ENCODE peak calls at places on chromosomes 12 and 14, in four cellular contexts. T, P, N and B are unnamed samples.

GRCh38 chr12:1357171-1357570 is 237.2 kb downstream of the FBXL14 start:
- DNase-seq in N (no peak), P (no peak), T (no peak), B (peak; percentile 37)

GRCh38 chr14:61744239-61744638 is 18.0 kb upstream of the SNAPC1 start:
- DNase-seq in T (no peak), N (no peak), P (no peak), B (no peak)

GRCh38 chr12:80176706-80177105 is 77.4 kb downstream of the OTOGL start:
- DNase-seq in P (no peak), N (no peak), T (no peak), B (no peak)

GRCh38 chr12:112584266-112584722 is 165.5 kb downstream of the PTPN11 start:
- DNase-seq in T (no peak), N (peak; percentile 69), P (no peak), B (no peak)

GRCh38 chr12:20212658-20213387 is 155.5 kb upstream of the PDE3A start:
- DNase-seq in T (peak; percentile 100), P (peak; percentile 99), N (peak; percentile 32), B (peak; percentile 100)

GRCh38 chr12:109680521-109681030 is 33.0 kb upstream of the FAM222A start:
- DNase-seq in N (no peak), P (no peak), T (no peak), B (no peak)

GRCh38 chr12:104671407-104672095 is 214.8 kb downstream of the CHST11 start:
- DNase-seq in N (no peak), P (peak; percentile 94), T (peak; percentile 36), B (peak; percentile 90)

GRCh38 chr12:57218030-57218853 is 1.6 kb downstream of the NXPH4 start:
- DNase-seq in P (no peak), T (no peak), N (no peak), B (no peak)

GRCh38 chr14:95815226-95815690 is 61.4 kb upstream of the TUNAR start:
- DNase-seq in P (no peak), T (no peak), N (no peak), B (no peak)

GRCh38 chr12:28872654-28873268 is 276.3 kb upstream of the FAR2 start:
- DNase-seq in P (peak; percentile 70), T (peak; percentile 43), N (peak; percentile 78), B (peak; percentile 39)

GRCh38 chr12:19506497-19506896 is 67.2 kb downstream of the AEBP2 start:
- DNase-seq in T (no peak), P (no peak), N (peak; percentile 50), B (no peak)

GRCh38 chr12:65878540-65878939 is 54.3 kb downstream of the HMGA2 start:
- DNase-seq in N (peak; percentile 73), T (no peak), P (peak; percentile 44), B (no peak)
- TF ChIP-seq CTCF in N (peak; percentile 62), T (peak; percentile 63), P (peak; percentile 21), B (peak; percentile 50)

DNA sequence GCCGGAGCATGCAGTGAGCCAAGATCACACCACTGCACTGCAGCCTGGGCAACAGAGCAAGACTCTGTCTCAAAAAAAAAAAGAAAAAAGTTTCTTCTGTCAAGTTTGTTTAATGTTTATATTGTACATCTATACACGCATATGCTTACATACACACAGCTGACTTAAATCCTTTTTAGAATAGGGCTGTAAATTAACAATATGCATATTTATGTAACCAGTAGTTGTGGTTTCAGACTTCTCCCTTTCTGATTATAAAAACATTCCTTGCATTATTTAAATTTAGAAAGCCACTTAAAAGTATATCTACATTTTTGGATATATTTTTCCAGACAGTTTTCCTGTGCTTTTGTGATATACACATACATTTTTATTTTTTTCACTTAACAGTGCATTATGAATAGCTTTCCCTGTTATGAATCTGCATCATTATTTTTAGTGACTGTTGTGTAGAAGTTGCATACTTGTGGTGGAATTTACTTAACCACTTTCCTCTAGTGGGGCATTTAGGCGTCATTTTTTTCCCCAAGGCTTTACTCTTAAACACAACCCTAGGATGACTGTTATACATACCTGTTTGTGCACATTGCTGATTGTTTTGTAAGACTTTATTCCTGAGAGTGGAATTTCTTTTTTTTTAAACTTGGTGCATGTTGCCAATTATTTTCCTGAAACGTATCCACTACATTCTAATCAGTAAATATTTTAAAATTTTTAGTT is 29.4 kb downstream of the POLR3B start:
- DNase-seq in N (no peak), T (peak; percentile 63), P (no peak), B (no peak)
- H3K4me3 ChIP-seq in N (no peak overlapping the region), T (no peak overlapping the region), P (no peak overlapping the region), B (no peak overlapping the region)

GRCh38 chr14:75295061-75295461 is 16.4 kb downstream of the FOS start:
- DNase-seq in T (no peak), P (peak; percentile 59), N (peak; percentile 74), B (peak; percentile 88)
- TF ChIP-seq CTCF in T (no peak), P (no peak), N (no peak), B (no peak)

GRCh38 chr12:22048351-22049041 is 2.5 kb downstream of the CMAS start:
- DNase-seq in N (no peak), T (no peak), P (no peak), B (no peak)

GRCh38 chr12:22046968-22047390 is 961 bp downstream of the CMAS start:
- DNase-seq in N (no peak), T (no peak), P (no peak), B (no peak)

GRCh38 chr12:22050078-22050477 is 4.1 kb downstream of the CMAS start:
- DNase-seq in T (no peak), N (no peak), P (no peak), B (no peak)

GRCh38 chr12:22046090-22046967 is at the start of gene CMAS:
- DNase-seq in T (peak; percentile 29), N (peak; percentile 84), P (peak; percentile 56), B (peak; percentile 16)

DNA sequence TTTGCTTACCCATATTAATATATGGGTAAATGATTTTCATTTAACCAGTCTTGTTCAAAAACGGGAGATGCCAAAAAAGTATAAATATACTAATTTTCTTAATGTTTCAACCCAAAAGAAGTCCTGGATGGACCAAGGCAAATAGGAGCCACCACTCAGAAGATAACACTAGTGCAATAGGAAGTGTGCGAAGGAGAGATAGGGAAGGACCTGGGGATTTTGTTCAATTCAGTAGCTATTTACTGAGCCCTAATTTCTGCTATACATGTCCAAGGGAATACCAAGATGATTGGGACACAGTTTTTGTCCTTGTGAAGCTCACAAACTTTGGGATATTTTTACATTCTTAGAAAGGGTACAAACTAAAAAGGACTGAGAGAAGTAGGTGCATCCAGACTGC is 1.5 kb downstream of the CMAS start:
- DNase-seq in T (no peak), N (no peak), P (no peak), B (no peak)
- H3K4me3 ChIP-seq in T (no peak overlapping the region), N (no peak overlapping the region), P (no peak overlapping the region), B (no peak overlapping the region)

GRCh38 chr12:10501031-10501430 is 4.7 kb upstream of the EIF2S3B start:
- DNase-seq in T (peak; percentile 11), P (peak; percentile 4), N (no peak), B (no peak)

GRCh38 chr12:10498042-10498441 is 7.6 kb upstream of the EIF2S3B start:
- DNase-seq in P (no peak), T (no peak), N (no peak), B (no peak)

GRCh38 chr12:10503460-10503859 is 2.2 kb upstream of the EIF2S3B start:
- DNase-seq in T (no peak), N (no peak), P (no peak), B (no peak)

GRCh38 chr12:10491766-10492165 is 13.9 kb upstream of the EIF2S3B start:
- DNase-seq in P (no peak), T (no peak), N (no peak), B (no peak)

DNA sequence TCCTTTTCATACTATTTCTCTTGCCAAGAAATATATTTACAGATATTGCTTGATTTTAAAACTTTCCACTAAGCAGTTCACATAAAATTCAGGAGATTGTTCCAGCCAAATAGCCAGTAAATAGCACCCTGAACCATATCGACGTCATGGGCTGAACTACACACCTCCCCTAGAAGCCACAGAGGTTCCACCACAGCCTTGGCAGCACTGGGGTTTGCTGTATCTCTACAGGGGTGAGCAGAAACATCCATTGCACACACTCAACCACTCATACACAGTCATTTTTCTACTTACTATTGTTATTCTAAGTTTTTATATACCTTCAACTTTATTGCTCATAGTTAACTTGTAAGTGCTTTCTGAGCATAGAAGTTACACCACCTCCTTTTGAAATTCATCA is 8.1 kb upstream of the EIF2S3B start:
- DNase-seq in T (peak; percentile 67), N (no peak), P (no peak), B (no peak)
- TF ChIP-seq CTCF in T (no peak), N (no peak), P (no peak), B (no peak)

GRCh38 chr12:31966558-31967205 is 7.5 kb downstream of the RESF1 start:
- DNase-seq in P (peak; percentile 7), N (no peak), T (no peak), B (no peak)
- H3K4me3 ChIP-seq in P (no peak overlapping the region), N (no peak overlapping the region), T (no peak overlapping the region), B (no peak overlapping the region)

GRCh38 chr12:55443776-55444175 is at the start of gene OR6C2:
- DNase-seq in P (no peak), T (no peak), N (no peak), B (no peak)

DNA sequence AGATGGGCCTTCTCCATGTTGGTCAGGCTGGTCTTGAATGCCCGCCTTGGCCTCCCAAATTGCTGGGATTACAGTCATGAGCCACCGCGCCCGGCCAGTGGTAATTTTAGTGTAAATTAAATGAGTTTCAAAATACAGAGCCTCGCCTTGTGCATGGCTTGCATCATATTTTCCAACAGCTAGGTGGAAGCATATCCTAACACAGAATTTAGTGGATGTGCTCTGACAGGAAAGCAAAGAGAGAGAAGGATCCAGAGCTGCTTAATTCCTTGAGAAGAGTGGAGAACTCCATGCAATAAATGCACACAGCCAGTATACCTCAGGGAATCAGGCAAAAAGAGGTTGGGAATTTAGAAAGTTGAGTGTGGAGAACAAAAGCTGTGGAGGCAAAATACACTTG is 2.5 kb downstream of the OR6C2 start:
- DNase-seq in N (peak; percentile 32), P (no peak), T (no peak), B (no peak)
- TF ChIP-seq CTCF in N (peak; percentile 51), P (no peak), T (no peak), B (no peak)

GRCh38 chr12:12835378-12836145 is 22.4 kb downstream of the DDX47 start:
- DNase-seq in N (peak; percentile 73), P (no peak), T (no peak), B (no peak)
- H3K4me3 ChIP-seq in N (no peak overlapping the region), P (no peak overlapping the region), T (no peak overlapping the region), B (no peak overlapping the region)

GRCh38 chr14:104136472-104137296 is 1.7 kb upstream of the KIF26A start:
- DNase-seq in N (no peak), T (no peak), P (no peak), B (no peak)

GRCh38 chr14:104135904-104136471 is 2.4 kb upstream of the KIF26A start:
- DNase-seq in T (no peak), P (no peak), N (peak; percentile 36), B (no peak)

GRCh38 chr14:104138891-104139459 is 588 bp downstream of the KIF26A start:
- DNase-seq in P (no peak), N (no peak), T (no peak), B (no peak)

GRCh38 chr14:104138098-104138890 is at the start of gene KIF26A:
- DNase-seq in N (peak; percentile 72), T (no peak), P (peak; percentile 57), B (no peak)

GRCh38 chr14:104137297-104138097 is 890 bp upstream of the KIF26A start:
- DNase-seq in T (no peak), N (peak; percentile 85), P (peak; percentile 51), B (no peak)
- TF ChIP-seq CTCF in T (peak; percentile 45), N (peak; percentile 65), P (peak; percentile 79), B (peak; percentile 58)